ENCODE peak calls at places on chromosomes 6 and 20, in six cellular contexts. One of them, this sample, is unnamed.

GRCh38 chr6:111952326-111952725 is 79.1 kb upstream of the FYN start:
- DNase-seq in HepG2: no peak
- DNase-seq in K562: no peak
- DNase-seq in SK-N-SH: no peak
- DNase-seq in GM23338: no peak
- DNase-seq in A549: no peak
- DNase-seq in this sample: no peak

GRCh38 chr20:44465001-44465560 is 10.6 kb upstream of the TTPAL start:
- DNase-seq in A549: no peak
- DNase-seq in GM23338: no peak
- DNase-seq in K562: no peak
- DNase-seq in HepG2: no peak
- DNase-seq in SK-N-SH: no peak
- DNase-seq in this sample: no peak

GRCh38 chr6:27605401-27606342 is 132.8 kb upstream of the ZNF184 start:
- DNase-seq in SK-N-SH: no peak
- DNase-seq in K562: peak
- DNase-seq in A549: peak
- DNase-seq in HepG2: peak
- DNase-seq in GM23338: peak
- DNase-seq in this sample: peak

GRCh38 chr6:153301602-153302001 is 170.5 kb upstream of the RGS17 start:
- DNase-seq in A549: no peak
- DNase-seq in GM23338: peak
- DNase-seq in HepG2: no peak
- DNase-seq in SK-N-SH: no peak
- DNase-seq in K562: no peak
- DNase-seq in this sample: no peak

GRCh38 chr6:12474167-12475140 is 184.3 kb downstream of the EDN1 start:
- DNase-seq in HepG2: peak
- DNase-seq in SK-N-SH: no peak
- DNase-seq in GM23338: no peak
- DNase-seq in K562: no peak
- DNase-seq in A549: no peak
- DNase-seq in this sample: no peak

GRCh38 chr6:29834564-29835436 is 7.2 kb downstream of the HLA-G start:
- DNase-seq in A549: no peak
- DNase-seq in HepG2: no peak
- DNase-seq in K562: peak
- DNase-seq in GM23338: peak
- DNase-seq in SK-N-SH: peak
- DNase-seq in this sample: no peak

GRCh38 chr6:38391206-38391908 is 248.4 kb downstream of the BTBD9 start:
- DNase-seq in SK-N-SH: no peak
- DNase-seq in K562: no peak
- DNase-seq in HepG2: no peak
- DNase-seq in GM23338: peak
- DNase-seq in A549: no peak
- DNase-seq in this sample: peak

GRCh38 chr20:25508083-25508770 is 77.1 kb downstream of the NINL start:
- DNase-seq in HepG2: peak
- DNase-seq in SK-N-SH: no peak
- DNase-seq in K562: no peak
- DNase-seq in GM23338: no peak
- DNase-seq in A549: peak
- DNase-seq in this sample: no peak

GRCh38 chr20:33233129-33233774 is 2.5 kb upstream of the BPIFA1 start:
- DNase-seq in K562: peak
- DNase-seq in HepG2: peak
- DNase-seq in SK-N-SH: peak
- DNase-seq in GM23338: peak
- DNase-seq in A549: no peak
- DNase-seq in this sample: no peak

GRCh38 chr6:119742188-119742803 is 392.7 kb upstream of the MAN1A1 start:
- DNase-seq in SK-N-SH: peak
- DNase-seq in HepG2: peak
- DNase-seq in K562: peak
- DNase-seq in A549: peak
- DNase-seq in GM23338: peak
- DNase-seq in this sample: peak

GRCh38 chr20:17854307-17854903 is 114.2 kb downstream of the SNX5 start:
- DNase-seq in A549: peak
- DNase-seq in SK-N-SH: peak
- DNase-seq in K562: no peak
- DNase-seq in GM23338: peak
- DNase-seq in HepG2: peak
- DNase-seq in this sample: no peak

GRCh38 chr6:162099685-162100084 is 627.9 kb downstream of the PRKN start:
- DNase-seq in K562: no peak
- DNase-seq in SK-N-SH: no peak
- DNase-seq in A549: peak
- DNase-seq in GM23338: no peak
- DNase-seq in HepG2: peak
- DNase-seq in this sample: no peak

GRCh38 chr20:63619505-63619904 is 7.4 kb downstream of the GMEB2 start:
- DNase-seq in K562: no peak
- DNase-seq in A549: no peak
- DNase-seq in HepG2: no peak
- DNase-seq in GM23338: no peak
- DNase-seq in SK-N-SH: no peak
- DNase-seq in this sample: no peak

GRCh38 chr6:142696689-142697088 is 248.3 kb downstream of the HIVEP2 start:
- DNase-seq in HepG2: no peak
- DNase-seq in SK-N-SH: no peak
- DNase-seq in A549: no peak
- DNase-seq in GM23338: no peak
- DNase-seq in K562: no peak
- DNase-seq in this sample: no peak

GRCh38 chr6:53250137-53250760 is 98.5 kb downstream of the ELOVL5 start:
- DNase-seq in K562: no peak
- DNase-seq in A549: peak
- DNase-seq in HepG2: no peak
- DNase-seq in GM23338: no peak
- DNase-seq in SK-N-SH: no peak
- DNase-seq in this sample: no peak

GRCh38 chr6:73704260-73704659 is 8.3 kb downstream of the CD109 start:
- DNase-seq in HepG2: peak
- DNase-seq in SK-N-SH: no peak
- DNase-seq in K562: no peak
- DNase-seq in GM23338: no peak
- DNase-seq in A549: peak
- DNase-seq in this sample: peak

GRCh38 chr20:61963885-61964674 is 101.6 kb downstream of the TAF4 start:
- DNase-seq in K562: no peak
- DNase-seq in SK-N-SH: no peak
- DNase-seq in A549: no peak
- DNase-seq in HepG2: no peak
- DNase-seq in GM23338: no peak
- DNase-seq in this sample: no peak

GRCh38 chr6:6058054-6058444 is 51.3 kb upstream of the NRN1 start:
- DNase-seq in SK-N-SH: no peak
- DNase-seq in HepG2: no peak
- DNase-seq in GM23338: peak
- DNase-seq in K562: no peak
- DNase-seq in A549: no peak
- DNase-seq in this sample: no peak

GRCh38 chr6:136920858-136921520 is 1.1 kb upstream of the SLC35D3 start:
- DNase-seq in SK-N-SH: peak
- DNase-seq in K562: no peak
- DNase-seq in GM23338: peak
- DNase-seq in HepG2: no peak
- DNase-seq in A549: no peak
- DNase-seq in this sample: no peak

GRCh38 chr6:108029226-108029921 is 45.2 kb downstream of the OSTM1 start:
- DNase-seq in A549: no peak
- DNase-seq in HepG2: no peak
- DNase-seq in K562: no peak
- DNase-seq in GM23338: no peak
- DNase-seq in SK-N-SH: peak
- DNase-seq in this sample: no peak

GRCh38 chr6:110874880-110875547 is 429 bp downstream of the AMD1 start:
- DNase-seq in A549: peak
- DNase-seq in SK-N-SH: peak
- DNase-seq in K562: peak
- DNase-seq in HepG2: no peak
- DNase-seq in GM23338: no peak
- DNase-seq in this sample: no peak

GRCh38 chr20:44129996-44130718 is 56.8 kb downstream of the JPH2 start:
- DNase-seq in SK-N-SH: no peak
- DNase-seq in HepG2: no peak
- DNase-seq in K562: no peak
- DNase-seq in GM23338: no peak
- DNase-seq in A549: no peak
- DNase-seq in this sample: no peak

GRCh38 chr20:33444797-33445560 is 1.4 kb upstream of the SNTA1 start:
- DNase-seq in A549: peak
- DNase-seq in K562: peak
- DNase-seq in GM23338: peak
- DNase-seq in SK-N-SH: no peak
- DNase-seq in HepG2: peak
- DNase-seq in this sample: no peak

GRCh38 chr6:43246301-43247114 is 3.2 kb downstream of the TTBK1 start:
- DNase-seq in A549: no peak
- DNase-seq in SK-N-SH: peak
- DNase-seq in GM23338: peak
- DNase-seq in K562: peak
- DNase-seq in HepG2: peak
- DNase-seq in this sample: no peak

GRCh38 chr20:9571783-9572182 is 57.4 kb downstream of the LAMP5 start:
- DNase-seq in GM23338: no peak
- DNase-seq in HepG2: no peak
- DNase-seq in K562: no peak
- DNase-seq in SK-N-SH: peak
- DNase-seq in A549: no peak
- DNase-seq in this sample: no peak

GRCh38 chr20:15205023-15205422 is 867.6 kb upstream of the FLRT3 start:
- DNase-seq in SK-N-SH: no peak
- DNase-seq in GM23338: no peak
- DNase-seq in HepG2: no peak
- DNase-seq in K562: no peak
- DNase-seq in A549: no peak
- DNase-seq in this sample: no peak

GRCh38 chr6:62614442-62614841 is 328.4 kb upstream of the KHDRBS2 start:
- DNase-seq in A549: peak
- DNase-seq in SK-N-SH: no peak
- DNase-seq in HepG2: no peak
- DNase-seq in GM23338: peak
- DNase-seq in K562: no peak
- DNase-seq in this sample: no peak

DNA sequence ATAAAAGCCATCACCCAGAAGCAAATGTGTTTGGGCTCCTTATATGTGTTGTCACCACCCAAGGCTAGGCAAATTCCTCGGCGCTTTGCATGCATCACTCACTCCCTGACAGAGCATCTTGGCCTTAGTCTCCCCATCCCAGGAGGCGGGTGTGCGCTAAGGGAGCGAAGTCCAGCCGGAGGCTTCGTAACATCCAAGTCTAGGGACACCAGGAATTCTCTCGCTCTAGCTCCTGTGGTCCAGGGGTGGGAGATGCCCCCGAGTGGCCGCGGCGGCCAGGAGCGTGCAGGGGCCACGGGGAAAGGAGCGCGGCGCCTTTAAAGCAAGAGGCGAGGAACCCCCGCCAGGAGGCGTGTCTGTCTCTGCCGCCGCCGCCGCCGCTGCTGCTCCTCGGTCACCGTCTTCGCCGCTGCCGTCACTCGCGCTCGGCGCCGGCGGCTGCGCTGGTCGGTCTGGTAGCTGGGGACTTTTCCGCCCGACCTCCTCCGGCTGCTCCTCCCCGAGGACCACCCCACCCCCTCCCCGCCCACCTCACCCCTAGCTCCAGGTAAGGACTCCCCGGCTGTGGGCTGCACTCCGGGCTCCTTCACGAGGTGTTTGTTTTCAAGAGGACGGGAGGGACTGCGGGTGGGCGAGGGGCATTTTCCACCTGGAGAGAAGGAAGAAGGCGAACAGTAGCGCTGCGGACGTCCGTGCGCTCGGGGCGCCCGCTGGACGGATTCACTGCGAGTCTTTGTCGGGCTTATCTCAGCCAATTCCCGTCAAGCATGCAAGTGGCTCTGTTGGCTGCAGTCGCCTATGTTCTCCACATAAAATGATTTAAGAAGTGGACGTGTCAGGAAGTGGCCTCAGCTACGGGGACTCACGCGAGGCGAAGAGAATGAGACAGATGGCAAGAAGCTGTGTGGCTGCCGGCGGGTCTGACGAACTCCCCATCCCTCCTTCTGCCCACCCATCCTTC is at the start of gene GRIK2:
- DNase-seq in K562: peak
- DNase-seq in SK-N-SH: peak
- DNase-seq in A549: no peak
- DNase-seq in GM23338: peak
- DNase-seq in HepG2: no peak
- DNase-seq in this sample: no peak
- H3K27ac ChIP-seq in K562: no peak
- H3K27ac ChIP-seq in SK-N-SH: no peak
- H3K27ac ChIP-seq in A549: no peak
- H3K27ac ChIP-seq in GM23338: no peak
- H3K27ac ChIP-seq in HepG2: no peak
- H3K27ac ChIP-seq in this sample: no peak

GRCh38 chr6:31541059-31541657 is 645 bp downstream of the DDX39B start:
- DNase-seq in SK-N-SH: peak
- DNase-seq in K562: peak
- DNase-seq in HepG2: peak
- DNase-seq in GM23338: peak
- DNase-seq in A549: peak
- DNase-seq in this sample: no peak
- TF ChIP-seq REST in SK-N-SH: no peak
- TF ChIP-seq REST in K562: no peak
- TF ChIP-seq REST in HepG2: no peak
- TF ChIP-seq REST in GM23338: no peak
- TF ChIP-seq REST in A549: no peak
- TF ChIP-seq REST in this sample: no peak

GRCh38 chr6:82646231-82646615 is 282.6 kb downstream of the TPBG start:
- DNase-seq in K562: no peak
- DNase-seq in GM23338: no peak
- DNase-seq in HepG2: no peak
- DNase-seq in A549: peak
- DNase-seq in SK-N-SH: no peak
- DNase-seq in this sample: peak
- H3K27ac ChIP-seq in K562: no peak
- H3K27ac ChIP-seq in GM23338: no peak
- H3K27ac ChIP-seq in HepG2: no peak
- H3K27ac ChIP-seq in A549: no peak
- H3K27ac ChIP-seq in SK-N-SH: no peak
- H3K27ac ChIP-seq in this sample: no peak

GRCh38 chr20:56409521-56409920 is 2.5 kb upstream of the CASS4 start:
- DNase-seq in GM23338: no peak
- DNase-seq in HepG2: no peak
- DNase-seq in SK-N-SH: no peak
- DNase-seq in A549: no peak
- DNase-seq in K562: no peak
- DNase-seq in this sample: no peak
- TF ChIP-seq REST in GM23338: no peak
- TF ChIP-seq REST in HepG2: no peak
- TF ChIP-seq REST in SK-N-SH: no peak
- TF ChIP-seq REST in A549: no peak
- TF ChIP-seq REST in K562: no peak
- TF ChIP-seq REST in this sample: no peak